ENCODE peak calls at places on chromosomes 1 and 21, in five cellular contexts. C is uterus, H is IMR-90, X is cardiac fibroblast, R is GM12865. Q is an unnamed sample.
A peak's percentile ranks its signal among the peaks of the same experiment; 100 is the strongest.

GRCh38 chr1:181989521-181989920 is 72.0 kb downstream of the ZNF648 start:
- DNase-seq in H (no peak), R (no peak), X (no peak), C (no peak), Q (no peak)

GRCh38 chr21:35048706-35049617 is at the start of gene RUNX1:
- DNase-seq in H (peak; percentile 56), C (no peak), X (peak; percentile 80), R (peak; percentile 95), Q (peak; percentile 84)

GRCh38 chr1:25204797-25205441 is 27.4 kb downstream of the SYF2 start:
- DNase-seq in X (peak; percentile 75), R (peak; percentile 52), H (peak; percentile 58), C (no peak), Q (peak; percentile 40)

GRCh38 chr1:226787638-226788037 is 48.6 kb upstream of the ITPKB start:
- DNase-seq in H (no peak), C (no peak), X (no peak), R (no peak), Q (no peak)

GRCh38 chr1:228902781-228903572 is 167.7 kb downstream of the RHOU start:
- DNase-seq in C (peak; percentile 88), H (peak; percentile 99), R (no peak), X (peak; percentile 98), Q (peak; percentile 96)

GRCh38 chr21:20994790-20995189 is 3.4 kb upstream of the NCAM2 start:
- DNase-seq in R (no peak), X (no peak), C (no peak), H (no peak), Q (no peak)

GRCh38 chr1:21069549-21069948 is 107.1 kb downstream of the EIF4G3 start:
- DNase-seq in R (no peak), X (peak; percentile 89), C (no peak), H (peak; percentile 86), Q (no peak)

GRCh38 chr1:246083416-246083815 is 423.7 kb downstream of the SMYD3 start:
- DNase-seq in C (no peak), H (no peak), X (no peak), R (no peak), Q (no peak)

GRCh38 chr1:112852934-112853333 is 103.1 kb downstream of the SLC16A1 start:
- DNase-seq in X (no peak), R (no peak), C (no peak), H (no peak), Q (no peak)

GRCh38 chr1:32062867-32063230 is 9.9 kb upstream of the TMEM39B start:
- DNase-seq in X (peak; percentile 34), R (no peak), H (peak; percentile 23), C (no peak), Q (no peak)

GRCh38 chr1:66292341-66292740 is 241.6 kb upstream of the SGIP1 start:
- DNase-seq in R (no peak), X (no peak), C (no peak), H (no peak), Q (no peak)

GRCh38 chr1:66206563-66207154 is 327.3 kb upstream of the SGIP1 start:
- DNase-seq in C (no peak), H (peak; percentile 32), X (no peak), R (no peak), Q (no peak)

GRCh38 chr1:226682841-226683800 is 56.0 kb downstream of the ITPKB start:
- DNase-seq in R (no peak), X (no peak), C (no peak), H (no peak), Q (no peak)

GRCh38 chr1:210250998-210251679 is 18.5 kb downstream of the SERTAD4 start:
- DNase-seq in R (peak; percentile 29), C (peak; percentile 45), X (peak; percentile 32), H (no peak), Q (no peak)

GRCh38 chr1:210252621-210253041 is 20.0 kb downstream of the SERTAD4 start:
- DNase-seq in R (no peak), X (no peak), C (no peak), H (no peak), Q (no peak)

GRCh38 chr1:210254298-210254697 is 21.7 kb downstream of the SERTAD4 start:
- DNase-seq in C (no peak), H (no peak), X (no peak), R (no peak), Q (no peak)

GRCh38 chr1:210250665-210250997 is 18.0 kb downstream of the SERTAD4 start:
- DNase-seq in C (no peak), H (no peak), X (no peak), R (no peak), Q (no peak)

DNA sequence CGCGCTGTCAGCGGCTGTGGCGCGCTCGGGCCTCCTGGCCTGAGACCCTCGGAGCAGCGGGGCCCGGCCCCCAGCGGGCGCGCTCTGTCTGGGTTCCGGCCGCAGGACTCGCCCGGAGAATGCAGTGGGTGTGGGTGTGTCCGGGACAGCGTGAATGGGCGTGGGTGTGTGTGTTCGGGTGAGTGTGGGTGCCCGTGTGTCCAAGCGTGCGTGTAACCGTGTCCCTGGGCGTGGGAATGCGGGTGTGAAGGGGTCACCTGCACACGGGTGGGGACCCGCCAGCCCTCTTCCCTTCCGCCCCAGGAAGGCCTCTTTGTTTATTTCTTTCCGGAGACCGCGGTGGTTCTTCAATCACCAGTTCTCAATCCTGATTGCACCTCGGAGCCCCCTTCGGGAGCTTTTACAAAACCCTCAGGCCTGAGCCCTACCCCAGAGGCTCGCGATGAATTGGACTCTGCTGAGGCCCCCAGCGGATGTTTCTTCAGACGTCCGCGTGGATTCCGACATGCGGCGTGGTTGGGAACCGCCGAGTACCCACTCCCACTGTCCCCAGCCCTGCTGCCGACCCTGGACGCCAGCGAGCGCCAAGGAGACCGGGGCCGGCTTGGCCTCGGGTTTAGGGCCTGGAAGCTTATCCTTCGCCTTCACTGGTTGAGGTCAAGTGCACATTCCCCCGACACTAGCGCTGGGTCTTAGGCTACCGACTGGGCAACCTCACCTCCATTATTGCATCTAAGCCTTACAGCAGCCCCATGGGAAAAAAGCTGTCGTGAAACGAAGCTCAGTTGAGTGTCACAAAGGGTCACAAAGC is 19.3 kb downstream of the SERTAD4 start:
- DNase-seq in R (no peak), C (no peak), X (no peak), H (no peak), Q (no peak)
- H3K4me3 ChIP-seq in R (no peak overlapping the region), C (peak overlapping the region; percentile 25), X (peak overlapping the region; percentile 44), H (no peak overlapping the region), Q (peak overlapping the region; percentile 32)

GRCh38 chr1:234980224-234980656 is 148.4 kb downstream of the TOMM20 start:
- DNase-seq in H (no peak), R (peak; percentile 78), C (no peak), X (no peak), Q (no peak)

GRCh38 chr1:234976880-234977680 is 151.6 kb downstream of the TOMM20 start:
- DNase-seq in R (no peak), C (peak; percentile 9), H (no peak), X (no peak), Q (no peak)

GRCh38 chr1:234977891-234978396 is 150.7 kb downstream of the TOMM20 start:
- DNase-seq in X (no peak), H (no peak), C (no peak), R (no peak), Q (no peak)

GRCh38 chr1:234979316-234980223 is 149.1 kb downstream of the TOMM20 start:
- DNase-seq in X (no peak), C (no peak), R (peak; percentile 65), H (no peak), Q (no peak)

GRCh38 chr1:234978397-234979291 is 150.0 kb downstream of the TOMM20 start:
- DNase-seq in X (peak; percentile 75), R (peak; percentile 94), C (peak; percentile 58), H (peak; percentile 93), Q (no peak)
- TF ChIP-seq CTCF in X (no peak), R (no peak), C (no peak), H (peak; percentile 19), Q (no peak)

GRCh38 chr1:208027861-208028260 is 116.9 kb upstream of the CD34 start:
- DNase-seq in H (no peak), X (no peak), C (no peak), R (no peak), Q (no peak)

GRCh38 chr1:208028526-208028925 is 117.6 kb upstream of the CD34 start:
- DNase-seq in C (no peak), R (no peak), X (no peak), H (no peak), Q (no peak)

GRCh38 chr1:208030320-208031091 is 119.6 kb upstream of the CD34 start:
- DNase-seq in X (peak; percentile 37), R (no peak), C (peak; percentile 75), H (peak; percentile 37), Q (peak; percentile 65)

GRCh38 chr1:208031316-208031931 is 120.5 kb upstream of the CD34 start:
- DNase-seq in X (no peak), R (no peak), C (no peak), H (no peak), Q (no peak)

GRCh38 chr1:208029381-208030319 is 118.7 kb upstream of the CD34 start:
- DNase-seq in R (no peak), H (peak; percentile 74), C (peak; percentile 40), X (peak; percentile 75), Q (peak; percentile 66)
- H3K4me3 ChIP-seq in R (no peak overlapping the region), H (no peak overlapping the region), C (no peak overlapping the region), X (no peak overlapping the region), Q (no peak overlapping the region)

GRCh38 chr1:57835620-57836019 is 411.8 kb upstream of the DAB1 start:
- DNase-seq in C (no peak), X (peak; percentile 30), H (no peak), R (no peak), Q (no peak)
- TF ChIP-seq CTCF in C (no peak), X (peak; percentile 25), H (no peak), R (no peak), Q (no peak)

DNA sequence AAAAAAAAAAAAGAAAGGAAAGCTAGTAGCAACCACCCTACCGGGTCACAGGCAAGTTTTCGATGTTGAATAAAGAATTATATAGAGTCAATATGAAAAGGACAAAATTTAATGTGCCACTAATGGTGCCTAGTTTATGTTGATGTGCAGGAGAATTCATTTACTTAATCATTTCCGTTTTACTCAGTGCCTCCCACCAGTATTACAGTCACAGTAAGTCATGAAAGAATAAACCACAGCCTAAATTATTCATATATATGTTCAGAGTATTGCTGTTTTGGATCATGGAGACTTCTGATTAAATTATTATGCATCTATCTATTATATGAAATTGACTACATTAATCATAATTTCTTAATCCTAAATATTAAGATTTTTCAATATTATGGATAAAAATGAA is 35.3 kb downstream of the FNBP1L start:
- DNase-seq in H (no peak), R (no peak), C (no peak), X (peak; percentile 28), Q (no peak)
- H3K4me3 ChIP-seq in H (no peak overlapping the region), R (no peak overlapping the region), C (no peak overlapping the region), X (no peak overlapping the region), Q (no peak overlapping the region)

GRCh38 chr1:110477445-110477957 is 26.6 kb downstream of the PROK1 start:
- DNase-seq in X (no peak), H (no peak), C (no peak), R (no peak), Q (no peak)
- TF ChIP-seq CTCF in X (peak; percentile 28), H (peak; percentile 24), C (no peak), R (no peak), Q (no peak)

GRCh38 chr1:8427493-8427892 is 109.6 kb downstream of the SLC45A1 start:
- DNase-seq in R (peak; percentile 95), C (no peak), H (no peak), X (no peak), Q (no peak)
- H3K4me3 ChIP-seq in R (peak overlapping the region; percentile 8), C (no peak overlapping the region), H (no peak overlapping the region), X (no peak overlapping the region), Q (no peak overlapping the region)

GRCh38 chr1:162753001-162753658 is 37.4 kb upstream of the HSD17B7 start:
- DNase-seq in X (no peak), C (no peak), H (no peak), R (no peak), Q (no peak)
- TF ChIP-seq CTCF in X (no peak), C (no peak), H (no peak), R (no peak), Q (no peak)